ENCODE peak calls at places on chromosome 12, in five cellular contexts. One of them, this sample, is unnamed.

GRCh38 chr12:127336416-127336815 is 930.6 kb upstream of the TMEM132C start:
- DNase-seq in effector memory CD4-positive, alpha-beta T cell: no peak
- DNase-seq in SK-N-SH: no peak
- DNase-seq in cardiac muscle cell: no peak
- DNase-seq in RWPE2: no peak
- DNase-seq in this sample: no peak

GRCh38 chr12:121719926-121720414 is 7.4 kb downstream of the TMEM120B start:
- DNase-seq in effector memory CD4-positive, alpha-beta T cell: no peak
- DNase-seq in SK-N-SH: no peak
- DNase-seq in cardiac muscle cell: peak; percentile 71
- DNase-seq in RWPE2: no peak
- DNase-seq in this sample: no peak

GRCh38 chr12:110758922-110759321 is 16.2 kb upstream of the PPP1CC start:
- DNase-seq in effector memory CD4-positive, alpha-beta T cell: no peak
- DNase-seq in SK-N-SH: no peak
- DNase-seq in cardiac muscle cell: no peak
- DNase-seq in RWPE2: no peak
- DNase-seq in this sample: no peak

GRCh38 chr12:7667025-7667575 is 1.4 kb upstream of the APOBEC1 start:
- DNase-seq in effector memory CD4-positive, alpha-beta T cell: no peak
- DNase-seq in SK-N-SH: no peak
- DNase-seq in cardiac muscle cell: no peak
- DNase-seq in RWPE2: no peak
- DNase-seq in this sample: peak; percentile 66

GRCh38 chr12:123995023-123995422 is 22.0 kb downstream of the ZNF664 start:
- DNase-seq in effector memory CD4-positive, alpha-beta T cell: no peak
- DNase-seq in SK-N-SH: no peak
- DNase-seq in cardiac muscle cell: peak; percentile 76
- DNase-seq in RWPE2: no peak
- DNase-seq in this sample: no peak

GRCh38 chr12:121511931-121512330 is 68.9 kb downstream of the KDM2B start:
- DNase-seq in effector memory CD4-positive, alpha-beta T cell: no peak
- DNase-seq in SK-N-SH: no peak
- DNase-seq in cardiac muscle cell: no peak
- DNase-seq in RWPE2: no peak
- DNase-seq in this sample: no peak

GRCh38 chr12:89247541-89247942 is 104.8 kb downstream of the DUSP6 start:
- DNase-seq in effector memory CD4-positive, alpha-beta T cell: no peak
- DNase-seq in SK-N-SH: peak; percentile 22
- DNase-seq in cardiac muscle cell: no peak
- DNase-seq in RWPE2: no peak
- DNase-seq in this sample: no peak

GRCh38 chr12:124006582-124007170 is 33.7 kb downstream of the ZNF664 start:
- DNase-seq in effector memory CD4-positive, alpha-beta T cell: no peak
- DNase-seq in SK-N-SH: no peak
- DNase-seq in cardiac muscle cell: no peak
- DNase-seq in RWPE2: no peak
- DNase-seq in this sample: no peak

GRCh38 chr12:60035835-60036234 is 440.0 kb downstream of the SLC16A7 start:
- DNase-seq in effector memory CD4-positive, alpha-beta T cell: no peak
- DNase-seq in SK-N-SH: no peak
- DNase-seq in cardiac muscle cell: no peak
- DNase-seq in RWPE2: no peak
- DNase-seq in this sample: no peak

GRCh38 chr12:59084758-59085383 is 164.6 kb upstream of the LRIG3 start:
- DNase-seq in effector memory CD4-positive, alpha-beta T cell: no peak
- DNase-seq in SK-N-SH: peak; percentile 51
- DNase-seq in cardiac muscle cell: peak; percentile 34
- DNase-seq in RWPE2: no peak
- DNase-seq in this sample: no peak

GRCh38 chr12:98371419-98371818 is 144.0 kb upstream of the TMPO start:
- DNase-seq in effector memory CD4-positive, alpha-beta T cell: no peak
- DNase-seq in SK-N-SH: no peak
- DNase-seq in cardiac muscle cell: peak; percentile 19
- DNase-seq in RWPE2: no peak
- DNase-seq in this sample: no peak

GRCh38 chr12:92139634-92140555 is 5.8 kb downstream of the BTG1 start:
- DNase-seq in effector memory CD4-positive, alpha-beta T cell: no peak
- DNase-seq in SK-N-SH: no peak
- DNase-seq in cardiac muscle cell: no peak
- DNase-seq in RWPE2: no peak
- DNase-seq in this sample: no peak

GRCh38 chr12:45363903-45364302 is 148.0 kb downstream of the ANO6 start:
- DNase-seq in effector memory CD4-positive, alpha-beta T cell: no peak
- DNase-seq in SK-N-SH: no peak
- DNase-seq in cardiac muscle cell: no peak
- DNase-seq in RWPE2: no peak
- DNase-seq in this sample: no peak

GRCh38 chr12:71160585-71160984 is 2.8 kb upstream of the TSPAN8 start:
- DNase-seq in effector memory CD4-positive, alpha-beta T cell: no peak
- DNase-seq in SK-N-SH: no peak
- DNase-seq in cardiac muscle cell: peak; percentile 30
- DNase-seq in RWPE2: no peak
- DNase-seq in this sample: no peak

GRCh38 chr12:59632408-59632807 is 36.6 kb downstream of the SLC16A7 start:
- DNase-seq in effector memory CD4-positive, alpha-beta T cell: no peak
- DNase-seq in SK-N-SH: no peak
- DNase-seq in cardiac muscle cell: peak; percentile 23
- DNase-seq in RWPE2: no peak
- DNase-seq in this sample: no peak

GRCh38 chr12:126747530-126748149 is 1519.3 kb upstream of the TMEM132C start:
- DNase-seq in effector memory CD4-positive, alpha-beta T cell: peak; percentile 6
- DNase-seq in SK-N-SH: peak; percentile 69
- DNase-seq in cardiac muscle cell: peak; percentile 16
- DNase-seq in RWPE2: no peak
- DNase-seq in this sample: peak; percentile 80

GRCh38 chr12:39620664-39621658 is 1.4 kb upstream of the ABCD2 start:
- DNase-seq in effector memory CD4-positive, alpha-beta T cell: no peak
- DNase-seq in SK-N-SH: no peak
- DNase-seq in cardiac muscle cell: peak; percentile 10
- DNase-seq in RWPE2: no peak
- DNase-seq in this sample: no peak

GRCh38 chr12:99381992-99382391 is 265.6 kb upstream of the GARIN6 start:
- DNase-seq in effector memory CD4-positive, alpha-beta T cell: no peak
- DNase-seq in SK-N-SH: no peak
- DNase-seq in cardiac muscle cell: no peak
- DNase-seq in RWPE2: no peak
- DNase-seq in this sample: peak; percentile 40

GRCh38 chr12:122076743-122077495 is 1.6 kb upstream of the MLXIP start:
- DNase-seq in effector memory CD4-positive, alpha-beta T cell: no peak
- DNase-seq in SK-N-SH: no peak
- DNase-seq in cardiac muscle cell: no peak
- DNase-seq in RWPE2: peak; percentile 31
- DNase-seq in this sample: no peak

GRCh38 chr12:97312570-97313135 is 150.0 kb upstream of the RMST start:
- DNase-seq in effector memory CD4-positive, alpha-beta T cell: no peak
- DNase-seq in SK-N-SH: no peak
- DNase-seq in cardiac muscle cell: no peak
- DNase-seq in RWPE2: no peak
- DNase-seq in this sample: no peak

GRCh38 chr12:104740668-104741067 is 217.4 kb downstream of the SLC41A2 start:
- DNase-seq in effector memory CD4-positive, alpha-beta T cell: no peak
- DNase-seq in SK-N-SH: no peak
- DNase-seq in cardiac muscle cell: no peak
- DNase-seq in RWPE2: no peak
- DNase-seq in this sample: no peak

GRCh38 chr12:50215033-50215432 is 47.9 kb upstream of the CERS5 start:
- DNase-seq in effector memory CD4-positive, alpha-beta T cell: no peak
- DNase-seq in SK-N-SH: no peak
- DNase-seq in cardiac muscle cell: peak; percentile 72
- DNase-seq in RWPE2: no peak
- DNase-seq in this sample: no peak

GRCh38 chr12:62891805-62892549 is 43.0 kb downstream of the PPM1H start:
- DNase-seq in effector memory CD4-positive, alpha-beta T cell: no peak
- DNase-seq in SK-N-SH: no peak
- DNase-seq in cardiac muscle cell: no peak
- DNase-seq in RWPE2: no peak
- DNase-seq in this sample: no peak

GRCh38 chr12:76927170-76927784 is 48.5 kb upstream of the CSRP2 start:
- DNase-seq in effector memory CD4-positive, alpha-beta T cell: no peak
- DNase-seq in SK-N-SH: peak; percentile 49
- DNase-seq in cardiac muscle cell: peak; percentile 72
- DNase-seq in RWPE2: no peak
- DNase-seq in this sample: peak; percentile 80

GRCh38 chr12:53996188-53996885 is 3.6 kb upstream of the HOXC9 start:
- DNase-seq in effector memory CD4-positive, alpha-beta T cell: no peak
- DNase-seq in SK-N-SH: no peak
- DNase-seq in cardiac muscle cell: no peak
- DNase-seq in RWPE2: no peak
- DNase-seq in this sample: no peak
- H3K27me3 ChIP-seq in effector memory CD4-positive, alpha-beta T cell: peaks cover 98% of the 10 kb centered on the region
- H3K27me3 ChIP-seq in SK-N-SH: peaks cover 62% of the 10 kb centered on the region
- H3K27me3 ChIP-seq in cardiac muscle cell: peaks cover 100% of the 10 kb centered on the region
- H3K27me3 ChIP-seq in RWPE2: peaks cover 98% of the 10 kb centered on the region
- H3K27me3 ChIP-seq in this sample: no peaks in the 10 kb centered on the region

GRCh38 chr12:32561931-32562341 is 117.2 kb upstream of the DNM1L start:
- DNase-seq in effector memory CD4-positive, alpha-beta T cell: no peak
- DNase-seq in SK-N-SH: no peak
- DNase-seq in cardiac muscle cell: no peak
- DNase-seq in RWPE2: no peak
- DNase-seq in this sample: no peak
- H3K4me1 ChIP-seq in effector memory CD4-positive, alpha-beta T cell: no peaks in the 10 kb centered on the region
- H3K4me1 ChIP-seq in SK-N-SH: peaks cover 4% of the 10 kb centered on the region
- H3K4me1 ChIP-seq in cardiac muscle cell: no peaks in the 10 kb centered on the region
- H3K4me1 ChIP-seq in RWPE2: peaks cover 14% of the 10 kb centered on the region
- H3K4me1 ChIP-seq in this sample: no peaks in the 10 kb centered on the region

GRCh38 chr12:93569656-93570551 is 2.6 kb upstream of the SOCS2 start:
- DNase-seq in effector memory CD4-positive, alpha-beta T cell: peak; percentile 58
- DNase-seq in SK-N-SH: peak; percentile 90
- DNase-seq in cardiac muscle cell: peak; percentile 94
- DNase-seq in RWPE2: peak; percentile 83
- DNase-seq in this sample: peak; percentile 84
- H3K27me3 ChIP-seq in effector memory CD4-positive, alpha-beta T cell: no peaks in the 10 kb centered on the region
- H3K27me3 ChIP-seq in SK-N-SH: no peaks in the 10 kb centered on the region
- H3K27me3 ChIP-seq in cardiac muscle cell: no peaks in the 10 kb centered on the region
- H3K27me3 ChIP-seq in RWPE2: no peaks in the 10 kb centered on the region
- H3K27me3 ChIP-seq in this sample: no peaks in the 10 kb centered on the region

DNA sequence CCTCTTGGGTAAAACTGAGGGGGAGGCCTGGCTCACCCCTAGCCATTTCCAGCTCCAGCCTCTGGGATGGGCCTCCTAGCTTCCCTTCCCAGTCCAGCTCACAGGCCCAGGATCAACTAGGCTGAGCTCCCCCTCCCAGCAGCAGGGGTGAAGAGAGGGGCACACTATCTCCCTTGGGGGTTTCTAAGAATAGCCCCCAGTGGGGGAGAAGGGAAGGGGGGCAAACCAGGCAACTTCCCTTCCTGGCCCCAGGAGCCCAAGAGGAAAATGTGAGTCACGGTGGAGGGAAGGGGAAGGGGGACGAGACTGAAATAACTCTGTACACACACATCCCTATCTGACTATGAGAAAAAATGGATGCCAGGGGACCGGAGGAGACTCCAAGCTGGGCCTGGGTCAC is 9.0 kb downstream of the ADCY6 start:
- DNase-seq in effector memory CD4-positive, alpha-beta T cell: no peak
- DNase-seq in SK-N-SH: no peak
- DNase-seq in cardiac muscle cell: peak; percentile 96
- DNase-seq in RWPE2: no peak
- DNase-seq in this sample: no peak
- H3K4me1 ChIP-seq in effector memory CD4-positive, alpha-beta T cell: no peaks in the 10 kb centered on the region
- H3K4me1 ChIP-seq in SK-N-SH: peaks cover 4% of the 10 kb centered on the region
- H3K4me1 ChIP-seq in cardiac muscle cell: peaks cover 28% of the 10 kb centered on the region
- H3K4me1 ChIP-seq in RWPE2: peaks cover 4% of the 10 kb centered on the region
- H3K4me1 ChIP-seq in this sample: no peaks in the 10 kb centered on the region

DNA sequence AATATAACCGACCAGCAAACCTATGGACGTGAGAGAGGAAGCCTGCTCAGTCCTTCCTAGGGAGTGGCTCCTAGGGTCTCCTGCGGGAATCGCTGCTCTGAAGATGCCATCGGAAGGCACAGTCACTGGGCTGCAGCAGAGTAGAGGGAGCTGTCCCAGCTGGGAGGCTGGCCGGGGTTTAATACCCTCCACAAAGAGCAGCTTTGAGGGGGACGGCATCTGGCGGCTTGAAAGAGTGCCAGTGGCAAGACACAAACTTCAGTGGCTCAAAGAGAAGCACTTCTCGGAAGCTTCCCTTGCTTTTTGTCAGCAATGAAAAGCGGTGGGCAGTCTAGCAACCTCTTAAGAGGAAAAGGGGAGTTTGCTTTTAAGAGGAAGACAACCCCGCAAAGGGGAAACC is 114.6 kb downstream of the TMEM132C start:
- DNase-seq in effector memory CD4-positive, alpha-beta T cell: no peak
- DNase-seq in SK-N-SH: no peak
- DNase-seq in cardiac muscle cell: no peak
- DNase-seq in RWPE2: no peak
- DNase-seq in this sample: no peak
- H3K27me3 ChIP-seq in effector memory CD4-positive, alpha-beta T cell: no peaks in the 10 kb centered on the region
- H3K27me3 ChIP-seq in SK-N-SH: no peaks in the 10 kb centered on the region
- H3K27me3 ChIP-seq in cardiac muscle cell: peaks cover 44% of the 10 kb centered on the region
- H3K27me3 ChIP-seq in RWPE2: no peaks in the 10 kb centered on the region
- H3K27me3 ChIP-seq in this sample: no peaks in the 10 kb centered on the region

DNA sequence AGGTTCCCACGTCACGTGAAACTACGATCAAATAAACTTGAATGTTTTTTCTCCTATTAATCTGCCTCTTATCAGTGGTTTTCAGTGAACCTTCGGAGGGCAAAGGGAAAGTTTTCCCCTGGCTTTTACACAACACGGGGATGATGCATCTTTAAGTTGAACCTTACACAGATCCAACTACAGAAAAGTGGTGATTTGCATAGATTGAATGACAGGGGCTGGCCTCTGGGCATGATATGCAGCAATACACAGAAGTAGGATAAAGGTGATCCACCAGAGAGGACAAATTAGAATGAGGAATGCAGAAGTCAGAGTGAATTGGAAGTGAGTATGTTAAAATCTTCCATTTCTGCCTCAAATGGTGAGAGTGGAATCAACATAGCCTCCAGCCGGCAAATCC is 11.6 kb downstream of the GSG1 start:
- DNase-seq in effector memory CD4-positive, alpha-beta T cell: no peak
- DNase-seq in SK-N-SH: no peak
- DNase-seq in cardiac muscle cell: peak; percentile 30
- DNase-seq in RWPE2: no peak
- DNase-seq in this sample: no peak
- H3K4me1 ChIP-seq in effector memory CD4-positive, alpha-beta T cell: no peaks in the 10 kb centered on the region
- H3K4me1 ChIP-seq in SK-N-SH: no peaks in the 10 kb centered on the region
- H3K4me1 ChIP-seq in cardiac muscle cell: peaks cover 7% of the 10 kb centered on the region
- H3K4me1 ChIP-seq in RWPE2: peaks cover 22% of the 10 kb centered on the region
- H3K4me1 ChIP-seq in this sample: no peaks in the 10 kb centered on the region

DNA sequence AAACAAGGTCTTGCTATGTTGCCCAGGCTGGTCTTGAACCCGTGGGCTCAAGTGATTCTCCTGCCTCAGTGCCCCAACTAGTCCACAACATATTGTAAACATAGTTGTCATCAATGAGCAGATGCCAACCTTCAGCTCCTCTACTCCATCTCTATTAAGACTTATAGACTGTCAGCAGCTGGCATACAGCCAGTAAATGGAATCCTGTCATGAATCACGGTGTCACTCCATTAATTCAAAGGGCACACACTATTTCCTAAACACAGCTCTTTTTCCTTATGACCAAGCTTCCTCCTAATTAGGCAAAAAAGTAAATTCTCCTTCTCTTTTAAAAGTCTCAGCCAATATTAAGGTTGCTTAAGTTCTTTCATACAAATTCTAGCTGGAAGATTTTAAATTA is 111.2 kb downstream of the ITPR2 start:
- DNase-seq in effector memory CD4-positive, alpha-beta T cell: no peak
- DNase-seq in SK-N-SH: no peak
- DNase-seq in cardiac muscle cell: no peak
- DNase-seq in RWPE2: no peak
- DNase-seq in this sample: no peak
- H3K27me3 ChIP-seq in effector memory CD4-positive, alpha-beta T cell: no peaks in the 10 kb centered on the region
- H3K27me3 ChIP-seq in SK-N-SH: no peaks in the 10 kb centered on the region
- H3K27me3 ChIP-seq in cardiac muscle cell: no peaks in the 10 kb centered on the region
- H3K27me3 ChIP-seq in RWPE2: no peaks in the 10 kb centered on the region
- H3K27me3 ChIP-seq in this sample: no peaks in the 10 kb centered on the region

This sample was measured in Karpas-422.